ENCODE peak calls at places on chromosomes 16 and 17, in four cellular contexts. S is heart left ventricle, P is GM10248, B is sigmoid colon. L is an unnamed sample.
A peak's percentile ranks its signal among the peaks of the same experiment; 100 is the strongest.

GRCh38 chr17:61309362-61309761 is 90.3 kb upstream of the TBX2 start:
- DNase-seq in S (no peak), P (no peak), B (no peak), L (no peak)

GRCh38 chr16:54511181-54511731 is 224.7 kb upstream of the IRX3 start:
- DNase-seq in S (no peak), B (no peak), P (no peak), L (no peak)

GRCh38 chr17:42153919-42154491 is 784 bp downstream of the RAB5C start:
- DNase-seq in S (no peak), B (no peak), P (no peak), L (no peak)

GRCh38 chr17:79789943-79790804 is 6.7 kb downstream of the CBX8 start:
- DNase-seq in S (peak; percentile 82), B (no peak), P (peak; percentile 83), L (peak; percentile 87)

GRCh38 chr16:54324716-54325115 is 38.1 kb upstream of the IRX3 start:
- DNase-seq in S (no peak), P (no peak), B (peak; percentile 8), L (no peak)

GRCh38 chr17:9287301-9287700 is 266.0 kb downstream of the NTN1 start:
- DNase-seq in B (no peak), S (no peak), P (no peak), L (no peak)

GRCh38 chr16:4105848-4106247 is 10.4 kb downstream of the ADCY9 start:
- DNase-seq in P (no peak), B (no peak), S (no peak), L (no peak)

GRCh38 chr16:2335286-2335895 is 5.1 kb downstream of the ABCA3 start:
- DNase-seq in P (no peak), S (no peak), B (no peak), L (no peak)

GRCh38 chr16:3857189-3858013 is 23.1 kb downstream of the CREBBP start:
- DNase-seq in B (peak; percentile 80), S (no peak), P (no peak), L (no peak)

GRCh38 chr17:50100921-50101345 is 5.8 kb downstream of the PDK2 start:
- DNase-seq in S (peak; percentile 44), B (no peak), P (no peak), L (no peak)

GRCh38 chr17:50102164-50102991 is 7.2 kb downstream of the PDK2 start:
- DNase-seq in B (peak; percentile 90), P (no peak), S (peak; percentile 84), L (no peak)

GRCh38 chr17:50100480-50100883 is 5.3 kb downstream of the PDK2 start:
- DNase-seq in P (no peak), S (peak; percentile 32), B (no peak), L (no peak)

GRCh38 chr17:50103252-50103651 is 8.1 kb downstream of the PDK2 start:
- DNase-seq in B (no peak), P (no peak), S (no peak), L (no peak)

DNA sequence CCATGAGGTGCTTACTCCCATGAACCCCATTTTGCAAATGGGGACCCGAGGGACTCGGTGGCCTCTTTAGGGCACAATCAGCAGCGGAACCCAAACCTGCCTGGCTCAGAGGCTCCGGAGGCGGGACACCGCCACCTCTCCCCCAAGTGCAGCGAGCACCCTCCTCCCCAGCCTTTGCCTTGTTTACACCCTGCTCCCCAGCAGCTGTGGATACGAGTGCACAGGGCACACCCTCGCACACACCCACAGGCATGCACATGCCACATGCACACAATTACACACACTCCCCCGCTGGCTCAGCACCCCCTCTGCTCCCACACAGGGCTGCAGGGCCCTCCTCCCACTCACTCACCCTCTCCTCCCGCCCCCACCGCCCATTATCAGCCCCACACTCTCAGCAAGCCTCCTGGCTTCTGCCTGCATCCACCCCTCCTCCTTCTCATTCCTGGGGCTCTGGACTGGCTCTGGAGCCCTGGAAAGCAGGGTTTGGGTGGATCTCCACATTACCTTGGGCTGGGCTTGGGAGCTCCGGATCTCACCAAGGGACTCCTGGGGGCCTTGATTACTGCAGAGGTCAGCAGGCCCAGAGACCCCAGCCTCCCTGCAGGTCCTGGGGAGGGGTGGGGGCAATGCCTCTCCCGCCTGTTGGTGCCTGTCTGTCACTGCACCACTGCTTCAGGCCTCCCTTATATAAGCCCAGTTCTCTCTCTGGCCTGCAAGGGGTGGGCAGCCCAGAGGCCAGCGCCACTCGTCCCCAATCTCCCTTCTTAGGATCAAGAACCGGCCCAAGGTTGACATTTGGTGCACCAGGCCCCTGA is 6.4 kb downstream of the PDK2 start:
- DNase-seq in P (no peak), B (peak; percentile 81), S (peak; percentile 61), L (no peak)
- TF ChIP-seq CTCF in P (no peak), B (no peak), S (no peak), L (no peak)

GRCh38 chr17:29585080-29585751 is 4.2 kb downstream of the GIT1 start:
- DNase-seq in B (no peak), P (peak; percentile 54), S (no peak), L (no peak)
- TF ChIP-seq CTCF in B (no peak), P (peak; percentile 50), S (no peak), L (peak; percentile 47)

DNA sequence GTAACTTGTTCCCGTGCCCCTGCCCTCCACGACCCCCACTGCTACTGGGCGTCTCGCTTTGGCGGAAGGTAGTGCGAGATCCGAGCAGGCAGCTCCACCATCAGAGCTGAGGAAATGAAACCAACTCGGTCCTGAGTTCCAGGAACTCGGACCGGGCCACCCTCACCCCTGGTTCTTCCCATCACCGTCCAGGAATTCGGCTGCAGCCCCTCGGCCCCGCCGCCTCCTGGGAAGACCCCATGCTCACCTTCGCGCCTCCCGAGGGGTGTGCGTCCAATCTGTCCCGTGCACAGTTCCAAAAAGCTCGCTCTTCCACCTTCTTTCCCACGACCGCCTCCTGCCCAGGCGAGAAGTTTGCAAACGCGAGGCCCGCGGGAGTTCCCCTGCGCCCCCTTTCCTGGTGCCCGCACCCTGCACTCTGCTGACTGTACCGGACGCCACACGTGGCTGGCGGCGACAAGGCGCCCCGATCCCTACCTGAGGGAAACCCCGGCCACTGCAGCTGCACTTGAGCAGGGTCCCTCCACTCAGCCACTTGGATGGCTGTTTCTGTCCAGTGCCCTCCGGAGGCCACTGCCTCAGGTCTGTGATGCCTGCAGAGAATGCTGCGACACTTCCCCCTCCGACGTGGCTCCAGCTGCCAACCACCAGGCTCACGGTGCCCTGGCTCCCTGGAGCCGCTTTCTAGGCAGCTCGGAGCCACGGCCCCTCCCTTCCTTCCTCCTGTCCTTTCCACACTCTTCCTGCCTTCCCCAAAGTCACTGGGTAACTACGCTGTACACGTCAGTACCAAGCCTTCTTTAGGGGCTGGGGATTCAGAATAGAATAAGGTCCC is at the start of gene MLKL:
- DNase-seq in S (peak; percentile 83), B (peak; percentile 82), P (peak; percentile 57), L (peak; percentile 69)
- TF ChIP-seq CTCF in S (no peak), B (no peak), P (peak; percentile 15), L (no peak)

GRCh38 chr16:85126731-85127662 is 14.7 kb upstream of the CIBAR2 start:
- DNase-seq in S (no peak), B (no peak), P (no peak), L (no peak)
- TF ChIP-seq CTCF in S (no peak), B (no peak), P (no peak), L (no peak)

L was measured in GM13976.